ENCODE peak calls at places on chromosomes 16 and 17, in four cellular contexts. K is PC-9, Q is HCT116, J is PC-3. C is an unnamed sample.

GRCh38 chr17:40070644-40070894 is 7.8 kb downstream of the THRA start:
- DNase-seq in K (no peak), Q (no peak), J (no peak), C (no peak)

GRCh38 chr17:81470944-81471803 is 41.4 kb downstream of the ACTG1 start:
- DNase-seq in K (no peak), Q (no peak), J (peak; percentile 57), C (peak; percentile 74)

GRCh38 chr17:57875109-57876022 is 25.5 kb upstream of the MRPS23 start:
- DNase-seq in K (peak; percentile 92), Q (peak; percentile 90), J (peak; percentile 99), C (peak; percentile 98)

GRCh38 chr16:50696575-50697420 is 3.4 kb downstream of the NOD2 start:
- DNase-seq in K (peak; percentile 63), Q (peak; percentile 81), J (peak; percentile 42), C (peak; percentile 75)

GRCh38 chr16:48911700-48912099 is 301.7 kb upstream of the N4BP1 start:
- DNase-seq in K (no peak), Q (peak; percentile 12), J (peak; percentile 26), C (peak; percentile 24)

GRCh38 chr17:59668816-59669215 is 38.4 kb downstream of the PTRH2 start:
- DNase-seq in K (no peak), Q (peak; percentile 49), J (peak; percentile 93), C (peak; percentile 94)

GRCh38 chr17:38918916-38919315 is 6.5 kb upstream of the LASP1NB start:
- DNase-seq in K (no peak), Q (no peak), J (no peak), C (no peak)

GRCh38 chr16:380837-381787 is 666 bp downstream of the PGAP6 start:
- DNase-seq in K (no peak), Q (no peak), J (no peak), C (peak; percentile 47)

GRCh38 chr17:39365252-39365651 is 36.2 kb downstream of the FBXL20 start:
- DNase-seq in K (no peak), Q (no peak), J (no peak), C (peak; percentile 88)

GRCh38 chr17:7237761-7238417 is 1.4 kb downstream of the PHF23 start:
- DNase-seq in K (no peak), Q (no peak), J (peak; percentile 42), C (peak; percentile 77)

GRCh38 chr17:33401253-33401652 is 108.2 kb upstream of the ASIC2 start:
- DNase-seq in K (no peak), Q (no peak), J (no peak), C (no peak)

GRCh38 chr17:38579934-38580333 is 25.8 kb downstream of the SRCIN1 start:
- DNase-seq in K (no peak), Q (no peak), J (peak; percentile 37), C (peak; percentile 73)

GRCh38 chr17:72118588-72119279 is 2.1 kb upstream of the SOX9 start:
- DNase-seq in K (peak; percentile 52), Q (peak; percentile 58), J (peak; percentile 88), C (peak; percentile 85)

GRCh38 chr16:165539-166374 is at the start of gene HBM:
- DNase-seq in K (no peak), Q (no peak), J (no peak), C (no peak)

GRCh38 chr16:48235556-48236136 is 8.5 kb upstream of the LONP2 start:
- DNase-seq in K (no peak), Q (no peak), J (peak; percentile 19), C (no peak)

GRCh38 chr16:70410736-70411135 is 28.2 kb downstream of the ST3GAL2 start:
- DNase-seq in K (no peak), Q (no peak), J (no peak), C (no peak)

GRCh38 chr17:13597723-13598347 is 3.9 kb downstream of the HS3ST3A1 start:
- DNase-seq in K (no peak), Q (peak; percentile 27), J (peak; percentile 78), C (peak; percentile 73)

GRCh38 chr16:57901480-57902069 is 69.4 kb downstream of the CNGB1 start:
- DNase-seq in K (no peak), Q (no peak), J (no peak), C (no peak)

GRCh38 chr16:68664297-68664696 is 19.2 kb downstream of the CDH3 start:
- DNase-seq in K (no peak), Q (no peak), J (peak; percentile 29), C (peak; percentile 73)

GRCh38 chr16:720990-721764 is at the start of gene ANTKMT:
- DNase-seq in K (peak; percentile 73), Q (no peak), J (peak; percentile 79), C (peak; percentile 86)

GRCh38 chr17:67223924-67224323 is 21.1 kb downstream of the HELZ start:
- DNase-seq in K (no peak), Q (no peak), J (no peak), C (no peak)

GRCh38 chr16:22284637-22285515 is 12.3 kb upstream of the POLR3E start:
- DNase-seq in K (no peak), Q (no peak), J (no peak), C (peak; percentile 54)

GRCh38 chr17:47871048-47871447 is 20.1 kb upstream of the SP6 start:
- DNase-seq in K (no peak), Q (no peak), J (no peak), C (no peak)

GRCh38 chr16:49456763-49457162 is 83.2 kb downstream of the C16orf78 start:
- DNase-seq in K (no peak), Q (no peak), J (no peak), C (no peak)

GRCh38 chr16:89323120-89323960 is 105.8 kb downstream of the ZNF778 start:
- DNase-seq in K (no peak), Q (no peak), J (no peak), C (no peak)

GRCh38 chr17:76050226-76051070 is 21.9 kb downstream of the SRP68 start:
- DNase-seq in K (no peak), Q (no peak), J (no peak), C (no peak)

GRCh38 chr17:76053230-76054111 is 18.8 kb downstream of the SRP68 start:
- DNase-seq in K (peak; percentile 79), Q (peak; percentile 80), J (peak; percentile 75), C (peak; percentile 71)

GRCh38 chr17:76051071-76051467 is 21.2 kb downstream of the SRP68 start:
- DNase-seq in K (peak; percentile 96), Q (no peak), J (peak; percentile 88), C (no peak)

GRCh38 chr17:76049239-76049638 is 22.1 kb upstream of the EVPL start:
- DNase-seq in K (no peak), Q (no peak), J (no peak), C (no peak)

GRCh38 chr17:76051571-76051970 is 20.7 kb downstream of the SRP68 start:
- DNase-seq in K (peak; percentile 80), Q (no peak), J (no peak), C (no peak)
- H3K9me2 ChIP-seq in K (no peaks in the 10 kb centered on the region), Q (no peaks in the 10 kb centered on the region), J (no peaks in the 10 kb centered on the region), C (no peaks in the 10 kb centered on the region)

GRCh38 chr17:4249452-4250029 is 14.2 kb downstream of the ANKFY1 start:
- DNase-seq in K (no peak), Q (no peak), J (peak; percentile 43), C (peak; percentile 70)

GRCh38 chr17:4248504-4249277 is 15.1 kb downstream of the ANKFY1 start:
- DNase-seq in K (no peak), Q (no peak), J (no peak), C (no peak)

GRCh38 chr17:4247981-4248388 is 15.8 kb downstream of the ANKFY1 start:
- DNase-seq in K (peak; percentile 88), Q (peak; percentile 23), J (peak; percentile 62), C (no peak)

GRCh38 chr17:4246674-4247073 is 17.1 kb downstream of the ANKFY1 start:
- DNase-seq in K (no peak), Q (no peak), J (no peak), C (no peak)

GRCh38 chr17:4247361-4247980 is 16.3 kb downstream of the ANKFY1 start:
- DNase-seq in K (no peak), Q (no peak), J (peak; percentile 45), C (no peak)
- H3K9me2 ChIP-seq in K (no peaks in the 10 kb centered on the region), Q (no peaks in the 10 kb centered on the region), J (no peaks in the 10 kb centered on the region), C (no peaks in the 10 kb centered on the region)

GRCh38 chr17:17001874-17002520 is 30.1 kb upstream of the TNFRSF13B start:
- DNase-seq in K (peak; percentile 58), Q (peak; percentile 51), J (peak; percentile 93), C (peak; percentile 84)

GRCh38 chr17:17001076-17001777 is 29.3 kb upstream of the TNFRSF13B start:
- DNase-seq in K (no peak), Q (no peak), J (no peak), C (no peak)

GRCh38 chr17:17008998-17009397 is 33.3 kb upstream of the MPRIP start:
- DNase-seq in K (no peak), Q (no peak), J (no peak), C (no peak)

GRCh38 chr17:16999931-17000625 is 28.2 kb upstream of the TNFRSF13B start:
- DNase-seq in K (no peak), Q (no peak), J (no peak), C (no peak)

GRCh38 chr17:17004251-17004996 is 32.5 kb upstream of the TNFRSF13B start:
- DNase-seq in K (no peak), Q (no peak), J (no peak), C (no peak)
- H3K9me2 ChIP-seq in K (no peaks in the 10 kb centered on the region), Q (no peaks in the 10 kb centered on the region), J (no peaks in the 10 kb centered on the region), C (no peaks in the 10 kb centered on the region)

DNA sequence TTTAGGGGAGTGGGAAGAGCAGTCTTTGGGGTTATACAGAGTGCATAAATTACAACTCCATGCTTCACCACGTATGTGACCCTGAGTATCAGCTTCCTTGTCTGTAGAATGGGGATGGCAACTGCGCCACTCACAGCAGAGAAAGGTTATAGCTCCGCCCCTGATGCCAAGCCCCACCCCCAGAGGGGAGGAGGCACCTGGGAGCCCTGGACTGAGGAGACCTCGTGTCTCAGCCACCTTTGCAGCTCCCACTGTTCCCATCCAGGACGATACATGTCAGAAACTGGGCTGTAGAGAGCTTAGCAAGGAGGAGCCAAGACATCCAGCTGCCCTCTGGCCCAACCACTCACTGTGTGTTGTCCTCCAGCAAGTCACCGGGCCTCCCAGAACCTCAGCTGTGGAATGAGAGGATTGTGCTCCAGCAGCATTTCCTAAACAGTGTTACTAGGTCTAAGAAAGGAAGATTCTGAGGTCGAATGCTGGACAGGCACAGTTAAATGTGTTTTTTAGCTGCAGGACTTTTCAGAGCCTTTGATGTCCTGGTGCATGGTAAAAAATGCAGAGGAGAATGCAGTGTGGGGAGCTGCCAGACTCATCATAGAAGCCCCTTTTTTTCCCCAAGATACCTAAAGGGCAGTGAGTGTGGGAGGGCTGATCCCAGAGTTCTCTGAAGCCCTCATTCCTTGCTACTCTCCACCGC is 49.4 kb downstream of the BEAN1 start:
- DNase-seq in K (no peak), Q (no peak), J (no peak), C (peak; percentile 27)
- H3K9me2 ChIP-seq in K (no peaks in the 10 kb centered on the region), Q (no peaks in the 10 kb centered on the region), J (no peaks in the 10 kb centered on the region), C (no peaks in the 10 kb centered on the region)

GRCh38 chr17:80086081-80086480 is 15.3 kb upstream of the GAA start:
- DNase-seq in K (no peak), Q (no peak), J (no peak), C (no peak)
- H3K9me2 ChIP-seq in K (no peaks in the 10 kb centered on the region), Q (no peaks in the 10 kb centered on the region), J (no peaks in the 10 kb centered on the region), C (no peaks in the 10 kb centered on the region)